ENCODE peak calls at places on chromosomes 1 and 21, in seven cellular contexts. One of them, this sample, is unnamed.

GRCh38 chr1:21751281-21751680 is 31.7 kb downstream of the USP48 start:
- DNase-seq in cardiac muscle cell: no peak
- DNase-seq in Panc1: no peak
- DNase-seq in iPS DF 6.9: no peak
- DNase-seq in left ventricle myocardium inferior: no peak
- DNase-seq in HCT116: no peak
- DNase-seq in mesendoderm: no peak
- DNase-seq in this sample: no peak

GRCh38 chr1:216900116-216900620 is 176.9 kb upstream of the ESRRG start:
- DNase-seq in left ventricle myocardium inferior: no peak
- DNase-seq in Panc1: no peak
- DNase-seq in HCT116: no peak
- DNase-seq in mesendoderm: no peak
- DNase-seq in cardiac muscle cell: no peak
- DNase-seq in iPS DF 6.9: no peak
- DNase-seq in this sample: no peak

GRCh38 chr21:15462092-15462491 is 267.7 kb upstream of the USP25 start:
- DNase-seq in left ventricle myocardium inferior: no peak
- DNase-seq in HCT116: no peak
- DNase-seq in iPS DF 6.9: no peak
- DNase-seq in mesendoderm: no peak
- DNase-seq in cardiac muscle cell: no peak
- DNase-seq in Panc1: no peak
- DNase-seq in this sample: no peak

GRCh38 chr1:38564946-38565570 is 294.5 kb downstream of the RRAGC start:
- DNase-seq in cardiac muscle cell: no peak
- DNase-seq in HCT116: no peak
- DNase-seq in mesendoderm: no peak
- DNase-seq in Panc1: no peak
- DNase-seq in iPS DF 6.9: no peak
- DNase-seq in left ventricle myocardium inferior: no peak
- DNase-seq in this sample: no peak

GRCh38 chr1:16944038-16944437 is 22.3 kb downstream of the CROCC start:
- DNase-seq in iPS DF 6.9: no peak
- DNase-seq in mesendoderm: no peak
- DNase-seq in left ventricle myocardium inferior: no peak
- DNase-seq in HCT116: no peak
- DNase-seq in cardiac muscle cell: no peak
- DNase-seq in Panc1: no peak
- DNase-seq in this sample: no peak

GRCh38 chr1:31299365-31299764 is 2.5 kb downstream of the ZCCHC17 start:
- DNase-seq in HCT116: no peak
- DNase-seq in cardiac muscle cell: no peak
- DNase-seq in mesendoderm: no peak
- DNase-seq in left ventricle myocardium inferior: no peak
- DNase-seq in Panc1: no peak
- DNase-seq in iPS DF 6.9: no peak
- DNase-seq in this sample: no peak

GRCh38 chr1:202625416-202626360 is 84.6 kb downstream of the SYT2 start:
- DNase-seq in left ventricle myocardium inferior: peak; percentile 72
- DNase-seq in HCT116: peak; percentile 26
- DNase-seq in mesendoderm: peak; percentile 81
- DNase-seq in cardiac muscle cell: peak; percentile 76
- DNase-seq in Panc1: peak; percentile 12
- DNase-seq in iPS DF 6.9: no peak
- DNase-seq in this sample: peak; percentile 44

GRCh38 chr1:94609619-94610018 is 68.1 kb upstream of the F3 start:
- DNase-seq in Panc1: no peak
- DNase-seq in cardiac muscle cell: no peak
- DNase-seq in iPS DF 6.9: no peak
- DNase-seq in HCT116: no peak
- DNase-seq in mesendoderm: no peak
- DNase-seq in left ventricle myocardium inferior: no peak
- DNase-seq in this sample: no peak

GRCh38 chr1:110785612-110786011 is 87.3 kb upstream of the CD53 start:
- DNase-seq in left ventricle myocardium inferior: no peak
- DNase-seq in iPS DF 6.9: no peak
- DNase-seq in Panc1: no peak
- DNase-seq in mesendoderm: no peak
- DNase-seq in HCT116: no peak
- DNase-seq in cardiac muscle cell: no peak
- DNase-seq in this sample: no peak

GRCh38 chr1:155084722-155085503 is 6.3 kb downstream of the EFNA3 start:
- DNase-seq in left ventricle myocardium inferior: peak; percentile 93
- DNase-seq in cardiac muscle cell: peak; percentile 95
- DNase-seq in HCT116: peak; percentile 88
- DNase-seq in Panc1: peak; percentile 87
- DNase-seq in mesendoderm: peak; percentile 99
- DNase-seq in iPS DF 6.9: no peak
- DNase-seq in this sample: peak; percentile 94

GRCh38 chr1:93641527-93641926 is 40.1 kb downstream of the BCAR3 start:
- DNase-seq in mesendoderm: no peak
- DNase-seq in iPS DF 6.9: no peak
- DNase-seq in cardiac muscle cell: no peak
- DNase-seq in left ventricle myocardium inferior: no peak
- DNase-seq in Panc1: no peak
- DNase-seq in HCT116: no peak
- DNase-seq in this sample: no peak

GRCh38 chr1:161013104-161013590 is 7.8 kb downstream of the F11R start:
- DNase-seq in left ventricle myocardium inferior: no peak
- DNase-seq in HCT116: no peak
- DNase-seq in mesendoderm: no peak
- DNase-seq in iPS DF 6.9: no peak
- DNase-seq in cardiac muscle cell: no peak
- DNase-seq in Panc1: no peak
- DNase-seq in this sample: peak; percentile 25

GRCh38 chr1:167121375-167122120 is 27.7 kb downstream of the STYXL2 start:
- DNase-seq in HCT116: peak; percentile 18
- DNase-seq in iPS DF 6.9: no peak
- DNase-seq in Panc1: no peak
- DNase-seq in mesendoderm: peak; percentile 86
- DNase-seq in cardiac muscle cell: no peak
- DNase-seq in left ventricle myocardium inferior: no peak
- DNase-seq in this sample: no peak

GRCh38 chr1:237220243-237220642 is 178.3 kb downstream of the RYR2 start:
- DNase-seq in iPS DF 6.9: no peak
- DNase-seq in HCT116: no peak
- DNase-seq in cardiac muscle cell: no peak
- DNase-seq in left ventricle myocardium inferior: no peak
- DNase-seq in mesendoderm: no peak
- DNase-seq in Panc1: no peak
- DNase-seq in this sample: no peak

GRCh38 chr1:50930965-50931737 is 28.9 kb downstream of the FAF1 start:
- DNase-seq in left ventricle myocardium inferior: no peak
- DNase-seq in cardiac muscle cell: no peak
- DNase-seq in HCT116: no peak
- DNase-seq in mesendoderm: peak; percentile 48
- DNase-seq in iPS DF 6.9: no peak
- DNase-seq in Panc1: no peak
- DNase-seq in this sample: peak; percentile 21

DNA sequence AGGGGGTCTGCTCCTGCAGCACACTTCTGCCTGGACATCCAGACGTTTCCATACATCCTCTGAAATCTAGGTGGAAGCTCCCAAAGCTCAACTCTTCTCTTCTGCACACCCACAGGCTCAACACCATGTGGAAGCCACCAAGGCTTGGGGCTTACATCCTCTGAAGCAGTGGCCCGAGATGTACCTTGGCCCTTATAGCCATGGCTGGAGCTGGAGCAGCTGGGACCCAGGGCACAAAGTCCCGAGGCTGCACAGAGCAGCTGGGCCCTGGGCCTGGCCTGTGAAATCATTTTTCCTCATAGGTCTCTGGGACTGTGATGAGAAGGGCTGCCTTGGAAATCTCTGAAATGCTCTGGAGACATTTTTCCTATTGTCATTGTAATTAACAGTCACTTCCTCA is 645.5 kb downstream of the RWDD3 start:
- DNase-seq in cardiac muscle cell: no peak
- DNase-seq in iPS DF 6.9: no peak
- DNase-seq in Panc1: no peak
- DNase-seq in left ventricle myocardium inferior: no peak
- DNase-seq in HCT116: no peak
- DNase-seq in mesendoderm: no peak
- DNase-seq in this sample: no peak
- H3K36me3 ChIP-seq in cardiac muscle cell: no peaks in the 10 kb centered on the region
- H3K36me3 ChIP-seq in iPS DF 6.9: no peaks in the 10 kb centered on the region
- H3K36me3 ChIP-seq in Panc1: no peaks in the 10 kb centered on the region
- H3K36me3 ChIP-seq in left ventricle myocardium inferior: no peaks in the 10 kb centered on the region
- H3K36me3 ChIP-seq in HCT116: no peaks in the 10 kb centered on the region
- H3K36me3 ChIP-seq in mesendoderm: no peaks in the 10 kb centered on the region
- H3K36me3 ChIP-seq in this sample: no peaks in the 10 kb centered on the region

GRCh38 chr1:6352138-6352563 is 41.4 kb downstream of the ACOT7 start:
- DNase-seq in Panc1: no peak
- DNase-seq in left ventricle myocardium inferior: no peak
- DNase-seq in iPS DF 6.9: peak; percentile 54
- DNase-seq in cardiac muscle cell: no peak
- DNase-seq in HCT116: no peak
- DNase-seq in mesendoderm: peak; percentile 92
- DNase-seq in this sample: no peak

GRCh38 chr1:6349254-6349943 is 44.2 kb downstream of the ACOT7 start:
- DNase-seq in mesendoderm: no peak
- DNase-seq in HCT116: no peak
- DNase-seq in left ventricle myocardium inferior: no peak
- DNase-seq in iPS DF 6.9: no peak
- DNase-seq in Panc1: no peak
- DNase-seq in cardiac muscle cell: no peak
- DNase-seq in this sample: no peak

GRCh38 chr1:6348511-6349191 is 44.9 kb downstream of the ACOT7 start:
- DNase-seq in HCT116: no peak
- DNase-seq in left ventricle myocardium inferior: peak; percentile 39
- DNase-seq in mesendoderm: peak; percentile 62
- DNase-seq in iPS DF 6.9: no peak
- DNase-seq in cardiac muscle cell: no peak
- DNase-seq in Panc1: no peak
- DNase-seq in this sample: no peak

GRCh38 chr1:6351480-6352137 is 42.0 kb downstream of the ACOT7 start:
- DNase-seq in left ventricle myocardium inferior: peak; percentile 60
- DNase-seq in cardiac muscle cell: no peak
- DNase-seq in HCT116: no peak
- DNase-seq in mesendoderm: no peak
- DNase-seq in iPS DF 6.9: no peak
- DNase-seq in Panc1: no peak
- DNase-seq in this sample: no peak

DNA sequence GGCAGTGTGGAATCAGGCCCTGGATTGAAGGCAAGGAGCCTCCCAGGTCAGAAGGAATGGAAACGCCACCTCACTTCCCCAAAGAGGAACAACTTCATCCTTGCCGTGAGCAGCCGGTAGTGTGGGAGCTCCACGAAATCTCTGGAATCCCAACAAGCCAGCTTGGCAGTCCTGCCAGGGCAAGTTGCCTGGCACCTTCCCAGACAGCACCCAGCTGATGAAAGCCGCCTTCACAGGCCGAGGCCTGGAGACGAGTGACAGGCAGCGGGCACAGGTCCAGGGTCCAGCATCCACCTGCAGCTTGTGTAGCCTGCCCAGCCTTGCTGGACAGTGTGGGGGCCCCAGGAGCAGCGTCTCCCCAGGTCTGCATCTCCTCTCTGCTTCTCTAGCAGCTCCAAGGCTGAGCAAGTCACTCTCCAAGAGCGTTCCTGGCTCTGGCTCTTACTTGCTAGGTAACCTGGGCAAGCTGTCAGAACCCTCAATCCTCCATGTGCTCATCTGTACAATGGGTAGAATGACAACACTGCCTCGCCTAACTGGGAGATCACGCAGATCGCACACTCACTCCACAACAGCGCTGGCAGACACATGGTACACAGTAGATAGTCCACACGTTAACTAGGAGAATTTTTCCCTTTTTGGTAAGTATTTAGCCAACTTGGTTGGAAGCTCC is 43.0 kb downstream of the ACOT7 start:
- DNase-seq in Panc1: no peak
- DNase-seq in cardiac muscle cell: no peak
- DNase-seq in iPS DF 6.9: no peak
- DNase-seq in mesendoderm: no peak
- DNase-seq in left ventricle myocardium inferior: peak; percentile 85
- DNase-seq in HCT116: no peak
- DNase-seq in this sample: no peak
- H3K27ac ChIP-seq in Panc1: peak overlapping the region; percentile 30
- H3K27ac ChIP-seq in cardiac muscle cell: no peak overlapping the region
- H3K27ac ChIP-seq in iPS DF 6.9: no peak overlapping the region
- H3K27ac ChIP-seq in mesendoderm: no peak overlapping the region
- H3K27ac ChIP-seq in left ventricle myocardium inferior: peak overlapping the region; percentile 19
- H3K27ac ChIP-seq in HCT116: peak overlapping the region; percentile 12
- H3K27ac ChIP-seq in this sample: no peak overlapping the region

GRCh38 chr1:234604393-234604725 is 5.6 kb downstream of the IRF2BP2 start:
- DNase-seq in mesendoderm: no peak
- DNase-seq in Panc1: no peak
- DNase-seq in HCT116: no peak
- DNase-seq in iPS DF 6.9: no peak
- DNase-seq in left ventricle myocardium inferior: no peak
- DNase-seq in cardiac muscle cell: no peak
- DNase-seq in this sample: no peak
- H3K4me1 ChIP-seq in mesendoderm: peaks cover 7% of the 10 kb centered on the region
- H3K4me1 ChIP-seq in Panc1: peaks cover 36% of the 10 kb centered on the region
- H3K4me1 ChIP-seq in HCT116: peaks cover 79% of the 10 kb centered on the region
- H3K4me1 ChIP-seq in iPS DF 6.9: peaks cover 7% of the 10 kb centered on the region
- H3K4me1 ChIP-seq in left ventricle myocardium inferior: peaks cover 84% of the 10 kb centered on the region
- H3K4me1 ChIP-seq in cardiac muscle cell: peaks cover 35% of the 10 kb centered on the region
- H3K4me1 ChIP-seq in this sample: peaks cover 70% of the 10 kb centered on the region

GRCh38 chr1:27713869-27714513 is 11.8 kb upstream of the FAM76A start:
- DNase-seq in Panc1: no peak
- DNase-seq in mesendoderm: no peak
- DNase-seq in iPS DF 6.9: no peak
- DNase-seq in cardiac muscle cell: no peak
- DNase-seq in HCT116: no peak
- DNase-seq in left ventricle myocardium inferior: no peak
- DNase-seq in this sample: no peak

GRCh38 chr1:27716262-27716895 is 9.4 kb upstream of the FAM76A start:
- DNase-seq in left ventricle myocardium inferior: no peak
- DNase-seq in iPS DF 6.9: no peak
- DNase-seq in HCT116: no peak
- DNase-seq in cardiac muscle cell: no peak
- DNase-seq in mesendoderm: no peak
- DNase-seq in Panc1: no peak
- DNase-seq in this sample: no peak

GRCh38 chr1:27710574-27710973 is 15.2 kb upstream of the FAM76A start:
- DNase-seq in iPS DF 6.9: no peak
- DNase-seq in Panc1: no peak
- DNase-seq in mesendoderm: no peak
- DNase-seq in HCT116: no peak
- DNase-seq in left ventricle myocardium inferior: no peak
- DNase-seq in cardiac muscle cell: no peak
- DNase-seq in this sample: no peak

DNA sequence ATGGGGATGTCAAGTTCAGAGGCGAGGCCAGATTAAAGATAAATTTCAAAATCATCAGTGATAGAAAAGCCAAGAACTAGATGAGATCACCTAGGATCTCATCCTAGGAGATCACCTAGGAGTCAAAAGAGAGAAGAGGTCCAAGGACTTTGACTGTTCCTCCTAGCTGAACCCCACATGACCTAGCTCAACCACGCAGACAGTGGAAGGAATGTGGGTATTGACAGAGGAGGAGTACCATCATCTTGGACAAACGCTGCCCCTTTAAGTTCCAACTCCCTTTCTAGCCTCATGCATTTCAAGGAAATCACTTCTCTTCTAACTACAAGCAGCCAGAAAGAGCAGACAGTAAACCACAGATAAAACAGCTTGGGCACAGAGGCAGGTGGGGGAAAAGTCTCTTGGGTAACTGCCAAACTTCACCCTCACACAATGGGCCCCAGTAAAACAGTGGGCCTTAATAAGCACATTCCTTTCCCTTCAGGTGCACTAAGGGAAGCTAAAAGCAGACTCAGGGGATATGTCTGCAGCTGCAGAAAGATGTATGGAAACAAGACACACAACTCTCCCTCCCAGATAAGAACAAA is 12.5 kb upstream of the FAM76A start:
- DNase-seq in left ventricle myocardium inferior: no peak
- DNase-seq in mesendoderm: no peak
- DNase-seq in cardiac muscle cell: peak; percentile 0
- DNase-seq in Panc1: no peak
- DNase-seq in iPS DF 6.9: no peak
- DNase-seq in HCT116: no peak
- DNase-seq in this sample: no peak
- H3K36me3 ChIP-seq in left ventricle myocardium inferior: no peaks in the 10 kb centered on the region
- H3K36me3 ChIP-seq in mesendoderm: no peaks in the 10 kb centered on the region
- H3K36me3 ChIP-seq in cardiac muscle cell: no peaks in the 10 kb centered on the region
- H3K36me3 ChIP-seq in Panc1: no peaks in the 10 kb centered on the region
- H3K36me3 ChIP-seq in iPS DF 6.9: no peaks in the 10 kb centered on the region
- H3K36me3 ChIP-seq in HCT116: no peaks in the 10 kb centered on the region
- H3K36me3 ChIP-seq in this sample: no peaks in the 10 kb centered on the region